ENCODE peak calls at places on chromosome 21, in ten cellular contexts. E, M, K, C, T, R, Y, O, N and P are unnamed samples.

GRCh38 chr21:32611471-32611997 is 643 bp downstream of the CFAP298 start:
- DNase-seq in R (no peak), O (peak), N (peak), E (peak), M (peak), C (peak), T (no peak), K (no peak), Y (no peak), P (no peak)

GRCh38 chr21:45513003-45513706 is 29.1 kb downstream of the SLC19A1 start:
- DNase-seq in K (no peak), C (peak), O (no peak), R (no peak), M (no peak), N (no peak), T (no peak), Y (no peak), E (peak), P (peak)

GRCh38 chr21:37654596-37654995 is 261.7 kb downstream of the KCNJ6 start:
- DNase-seq in M (no peak), O (no peak), C (no peak), K (no peak), N (no peak), E (no peak), T (no peak), Y (no peak), R (no peak), P (no peak)

GRCh38 chr21:18716578-18717138 is 313.1 kb upstream of the TMPRSS15 start:
- DNase-seq in M (no peak), T (peak), N (no peak), K (no peak), R (no peak), C (peak), Y (no peak), E (no peak), O (no peak), P (no peak)

GRCh38 chr21:36425286-36425685 is 40.1 kb downstream of the CHAF1B start:
- DNase-seq in R (no peak), N (no peak), K (no peak), E (no peak), C (peak), Y (no peak), M (no peak), O (no peak), T (no peak), P (no peak)

GRCh38 chr21:41858466-41859296 is 20.5 kb downstream of the PRDM15 start:
- DNase-seq in E (no peak), R (no peak), C (no peak), O (no peak), N (no peak), T (no peak), K (no peak), M (no peak), Y (no peak), P (peak)

GRCh38 chr21:36696640-36697472 is 2.1 kb upstream of the SIM2 start:
- DNase-seq in Y (no peak), K (no peak), C (peak), O (no peak), R (no peak), N (no peak), M (peak), T (no peak), E (no peak), P (peak)

GRCh38 chr21:43585924-43586411 is 73.3 kb downstream of the HSF2BP start:
- DNase-seq in C (peak), M (peak), N (no peak), K (peak), Y (peak), R (peak), O (no peak), E (peak), T (no peak), P (peak)

GRCh38 chr21:38765056-38765455 is 40.7 kb upstream of the ETS2 start:
- DNase-seq in R (no peak), K (no peak), N (no peak), O (no peak), C (no peak), Y (no peak), M (no peak), E (no peak), T (no peak), P (no peak)

GRCh38 chr21:27070881-27071670 is 104.2 kb upstream of the ADAMTS5 start:
- DNase-seq in R (no peak), Y (no peak), M (no peak), C (no peak), O (no peak), K (no peak), T (no peak), N (no peak), E (no peak), P (no peak)

GRCh38 chr21:42745511-42746239 is 92.3 kb downstream of the PDE9A start:
- DNase-seq in C (no peak), N (no peak), M (no peak), R (no peak), T (no peak), O (no peak), K (no peak), E (no peak), Y (no peak), P (peak)

GRCh38 chr21:44494418-44494817 is 39.1 kb downstream of the LRRC3 start:
- DNase-seq in O (no peak), E (no peak), N (no peak), T (no peak), R (no peak), Y (no peak), K (no peak), C (no peak), M (no peak), P (no peak)

GRCh38 chr21:45310446-45310845 is 22.8 kb upstream of the POFUT2 start:
- DNase-seq in C (no peak), E (peak), R (no peak), O (no peak), K (no peak), T (no peak), N (no peak), Y (no peak), M (no peak), P (peak)

GRCh38 chr21:29164330-29164942 is 34.0 kb downstream of the MAP3K7CL start:
- DNase-seq in E (no peak), O (no peak), N (no peak), Y (peak), M (peak), R (no peak), C (peak), K (no peak), T (peak), P (no peak)

GRCh38 chr21:28538987-28539622 is 453.6 kb downstream of the LTN1 start:
- DNase-seq in T (no peak), O (no peak), R (no peak), M (no peak), E (no peak), K (no peak), C (peak), Y (no peak), N (no peak), P (no peak)

GRCh38 chr21:42671778-42672593 is 18.6 kb downstream of the PDE9A start:
- DNase-seq in K (no peak), C (peak), Y (no peak), E (no peak), R (no peak), T (peak), N (no peak), M (no peak), O (no peak), P (no peak)

GRCh38 chr21:32604484-32604883 is 7.7 kb downstream of the CFAP298 start:
- DNase-seq in Y (no peak), N (no peak), R (no peak), T (peak), E (no peak), M (peak), C (no peak), O (no peak), K (no peak), P (no peak)

GRCh38 chr21:42117229-42118048 is 46.3 kb downstream of the UMODL1 start:
- DNase-seq in T (peak), C (peak), K (peak), E (peak), Y (peak), M (peak), O (peak), N (peak), R (peak), P (peak)

GRCh38 chr21:46154155-46154954 is 1.0 kb downstream of the FTCD start:
- DNase-seq in O (no peak), T (no peak), C (no peak), K (no peak), N (no peak), M (no peak), Y (no peak), R (no peak), E (no peak), P (peak)

GRCh38 chr21:43188712-43189151 is 19.9 kb downstream of the CRYAA start:
- DNase-seq in N (peak), E (peak), T (peak), O (no peak), R (no peak), Y (no peak), C (peak), M (no peak), K (peak), P (peak)

GRCh38 chr21:19322360-19322759 is 918.8 kb upstream of the TMPRSS15 start:
- DNase-seq in C (no peak), E (no peak), N (no peak), Y (peak), M (no peak), O (no peak), T (no peak), R (no peak), K (no peak), P (no peak)

GRCh38 chr21:36697473-36698159 is 1.3 kb upstream of the SIM2 start:
- DNase-seq in K (no peak), N (no peak), M (peak), R (no peak), C (peak), E (no peak), O (no peak), T (no peak), Y (no peak), P (no peak)